ENCODE peak calls at places on chromosome 6, in six cellular contexts. J is MM.1S, Q is NCI-H774, M is fibroblast of lung, E is T1000, N is SW480. O is an unnamed sample.

GRCh38 chr6:105484238-105485161 is 81.6 kb upstream of the PREP start:
- DNase-seq in J (peak), N (peak), E (no peak), M (peak), Q (peak), O (peak)

GRCh38 chr6:93580441-93580840 is 161.1 kb upstream of the EPHA7 start:
- DNase-seq in N (peak), J (no peak), M (no peak), Q (no peak), E (no peak), O (no peak)

GRCh38 chr6:123210645-123211044 is 214.6 kb downstream of the CLVS2 start:
- DNase-seq in J (no peak), Q (no peak), N (no peak), E (no peak), M (no peak), O (no peak)

GRCh38 chr6:45163952-45164766 is 164.0 kb upstream of the RUNX2 start:
- DNase-seq in E (no peak), Q (no peak), J (no peak), M (peak), N (no peak), O (no peak)

GRCh38 chr6:14502551-14502950 is 385.0 kb downstream of the CD83 start:
- DNase-seq in M (peak), Q (no peak), J (no peak), N (no peak), E (no peak), O (no peak)

GRCh38 chr6:105174512-105174911 is 5.3 kb downstream of the POPDC3 start:
- DNase-seq in Q (no peak), E (no peak), J (no peak), N (no peak), M (peak), O (no peak)

GRCh38 chr6:135149376-135149775 is 31.7 kb upstream of the MYB start:
- DNase-seq in Q (no peak), E (no peak), N (no peak), M (no peak), J (no peak), O (no peak)

GRCh38 chr6:113668712-113669408 is 188.3 kb upstream of the MARCKS start:
- DNase-seq in Q (peak), M (no peak), J (no peak), E (no peak), N (peak), O (peak)

GRCh38 chr6:147063469-147064031 is 140.7 kb upstream of the STXBP5 start:
- DNase-seq in J (no peak), N (peak), Q (no peak), M (peak), E (no peak), O (no peak)

GRCh38 chr6:17962436-17963031 is 24.9 kb downstream of the KIF13A start:
- DNase-seq in M (peak), Q (no peak), J (no peak), N (peak), E (peak), O (no peak)

GRCh38 chr6:89183294-89183693 is 33.9 kb downstream of the GABRR1 start:
- DNase-seq in N (no peak), M (no peak), J (no peak), E (no peak), Q (no peak), O (no peak)

GRCh38 chr6:161829186-161829794 is 555.4 kb upstream of the AGPAT4 start:
- DNase-seq in E (no peak), N (no peak), J (no peak), Q (no peak), M (peak), O (no peak)

GRCh38 chr6:141165012-141165411 is 967.7 kb upstream of the GJE1 start:
- DNase-seq in J (no peak), E (no peak), M (no peak), Q (no peak), N (no peak), O (no peak)

GRCh38 chr6:139028242-139028657 is 295 bp upstream of the ABRACL start:
- DNase-seq in N (no peak), E (no peak), Q (no peak), M (no peak), J (no peak), O (peak)

GRCh38 chr6:1864496-1864895 is 254.8 kb downstream of the FOXC1 start:
- DNase-seq in M (peak), J (no peak), E (no peak), Q (no peak), N (peak), O (peak)

GRCh38 chr6:17885079-17885478 is 102.4 kb downstream of the KIF13A start:
- DNase-seq in Q (no peak), M (peak), E (no peak), J (peak), N (no peak), O (no peak)

GRCh38 chr6:138403324-138403800 is 661 bp upstream of the HEBP2 start:
- DNase-seq in Q (no peak), E (no peak), N (peak), J (no peak), M (no peak), O (no peak)

GRCh38 chr6:22110042-22110441 is 186.8 kb downstream of the PRL start:
- DNase-seq in N (no peak), J (no peak), M (no peak), E (no peak), Q (no peak), O (no peak)

GRCh38 chr6:21220271-21220987 is 373.1 kb upstream of the SOX4 start:
- DNase-seq in M (peak), N (no peak), E (no peak), Q (no peak), J (no peak), O (no peak)

GRCh38 chr6:82651845-82652333 is 288.3 kb downstream of the TPBG start:
- DNase-seq in Q (peak), E (no peak), J (no peak), M (no peak), N (no peak), O (no peak)

GRCh38 chr6:33428219-33428890 is 8.5 kb downstream of the SYNGAP1 start:
- DNase-seq in J (peak), E (no peak), Q (no peak), M (no peak), N (peak), O (no peak)

GRCh38 chr6:111842271-111842822 is 30.9 kb downstream of the FYN start:
- DNase-seq in N (no peak), E (no peak), J (no peak), M (no peak), Q (no peak), O (no peak)

GRCh38 chr6:45487645-45488044 is 109.9 kb upstream of the SUPT3H start:
- DNase-seq in M (no peak), Q (no peak), J (peak), N (no peak), E (no peak), O (peak)

GRCh38 chr6:125142614-125143013 is 11.0 kb upstream of the TPD52L1 start:
- DNase-seq in J (no peak), N (no peak), E (no peak), M (peak), Q (no peak), O (no peak)

GRCh38 chr6:7721654-7722053 is 4.2 kb upstream of the BMP6 start:
- DNase-seq in E (no peak), N (peak), M (no peak), J (peak), Q (no peak), O (peak)

GRCh38 chr6:163965426-163966348 is 551.2 kb downstream of the QKI start:
- DNase-seq in Q (no peak), M (peak), J (no peak), N (peak), E (no peak), O (peak)

GRCh38 chr6:8329592-8329991 is 105.8 kb downstream of the SLC35B3 start:
- DNase-seq in Q (peak), J (no peak), M (no peak), N (no peak), E (no peak), O (peak)

GRCh38 chr6:126118058-126118759 is 131.9 kb downstream of the TRMT11 start:
- DNase-seq in N (no peak), Q (no peak), E (no peak), J (no peak), M (peak), O (no peak)

GRCh38 chr6:5905431-5906339 is 101.0 kb downstream of the NRN1 start:
- DNase-seq in J (no peak), N (peak), E (peak), M (peak), Q (no peak), O (no peak)

GRCh38 chr6:11616200-11616611 is 78.7 kb downstream of the TMEM170B start:
- DNase-seq in E (no peak), M (peak), N (no peak), J (no peak), Q (no peak), O (no peak)

GRCh38 chr6:142459267-142459666 is 157.5 kb downstream of the ADGRG6 start:
- DNase-seq in Q (no peak), E (no peak), N (no peak), M (peak), J (no peak), O (no peak)